ENCODE peak calls at places on chromosomes 1 and 21, in nine cellular contexts. E is A549, P is sigmoid colon, I is RWPE1, Z is thoracic aorta, W is brain microvascular endothelial cell, Y is H1, K is GM12878, M is cardiac muscle cell. L is an unnamed sample.

GRCh38 chr1:41712687-41713086 is 206.0 kb downstream of the HIVEP3 start:
- DNase-seq in E (no peak), P (no peak), I (no peak), Z (no peak), W (no peak), Y (no peak), K (no peak), M (no peak), L (peak; percentile 18)

GRCh38 chr1:175078629-175079028 is 11.0 kb downstream of the TNN start:
- DNase-seq in E (no peak), P (no peak), I (no peak), Z (no peak), W (no peak), Y (no peak), K (no peak), M (no peak), L (no peak)

GRCh38 chr1:29389533-29390041 is 153.3 kb downstream of the PTPRU start:
- DNase-seq in E (no peak), P (no peak), I (no peak), Z (no peak), W (no peak), Y (no peak), K (no peak), M (no peak), L (peak; percentile 22)

GRCh38 chr1:180633092-180634045 is 1.5 kb downstream of the XPR1 start:
- DNase-seq in E (no peak), P (no peak), I (peak; percentile 66), Z (no peak), W (no peak), Y (no peak), K (no peak), M (peak; percentile 32), L (no peak)

GRCh38 chr1:224852901-224853568 is 76.4 kb upstream of the DNAH14 start:
- DNase-seq in E (peak; percentile 35), P (no peak), I (peak; percentile 58), Z (no peak), W (peak; percentile 19), Y (no peak), K (peak; percentile 34), M (peak; percentile 55), L (peak; percentile 53)

GRCh38 chr21:37335053-37335452 is 31.5 kb upstream of the DYRK1A start:
- DNase-seq in E (no peak), P (no peak), I (no peak), Z (no peak), W (no peak), Y (no peak), K (no peak), M (no peak), L (no peak)

GRCh38 chr1:154607084-154607747 is 770 bp downstream of the ADAR start:
- DNase-seq in E (no peak), P (no peak), I (no peak), Z (no peak), W (peak; percentile 42), Y (no peak), K (no peak), M (no peak), L (no peak)

GRCh38 chr1:29237906-29238600 is 1.7 kb downstream of the PTPRU start:
- DNase-seq in E (no peak), P (peak; percentile 81), I (no peak), Z (no peak), W (peak; percentile 13), Y (no peak), K (no peak), M (peak; percentile 54), L (no peak)

GRCh38 chr1:234243872-234244271 is 129.4 kb upstream of the COA6 start:
- DNase-seq in E (no peak), P (no peak), I (no peak), Z (no peak), W (no peak), Y (no peak), K (no peak), M (no peak), L (no peak)

GRCh38 chr1:239999170-239999569 is 92.5 kb upstream of the FMN2 start:
- DNase-seq in E (no peak), P (no peak), I (no peak), Z (no peak), W (no peak), Y (no peak), K (no peak), M (no peak), L (no peak)

GRCh38 chr1:240004086-240004749 is 87.5 kb upstream of the FMN2 start:
- DNase-seq in E (peak; percentile 37), P (no peak), I (peak; percentile 16), Z (no peak), W (no peak), Y (no peak), K (no peak), M (peak; percentile 16), L (no peak)

GRCh38 chr1:240000634-240001033 is 91.0 kb upstream of the FMN2 start:
- DNase-seq in E (no peak), P (no peak), I (peak; percentile 53), Z (no peak), W (peak; percentile 57), Y (no peak), K (no peak), M (no peak), L (no peak)

GRCh38 chr1:239998312-239998649 is 93.4 kb upstream of the FMN2 start:
- DNase-seq in E (no peak), P (no peak), I (no peak), Z (no peak), W (no peak), Y (no peak), K (no peak), M (no peak), L (no peak)

GRCh38 chr1:240001177-240001740 is 90.4 kb upstream of the FMN2 start:
- DNase-seq in E (no peak), P (no peak), I (no peak), Z (no peak), W (no peak), Y (no peak), K (no peak), M (no peak), L (no peak)
- H3K27ac ChIP-seq in E (no peak overlapping the region), P (no peak overlapping the region), I (no peak overlapping the region), Z (no peak overlapping the region), W (no peak overlapping the region), Y (no peak overlapping the region), K (no peak overlapping the region), M (no peak overlapping the region), L (no peak overlapping the region)

GRCh38 chr1:227424948-227425347 is 106.7 kb upstream of the CDC42BPA start:
- DNase-seq in E (no peak), P (no peak), I (no peak), Z (no peak), W (no peak), Y (no peak), K (no peak), M (no peak), L (no peak)

GRCh38 chr1:227428803-227429202 is 110.5 kb upstream of the CDC42BPA start:
- DNase-seq in E (no peak), P (no peak), I (no peak), Z (no peak), W (peak; percentile 70), Y (no peak), K (no peak), M (no peak), L (peak; percentile 73)

GRCh38 chr1:227420147-227420546 is 101.9 kb upstream of the CDC42BPA start:
- DNase-seq in E (no peak), P (no peak), I (no peak), Z (no peak), W (no peak), Y (no peak), K (no peak), M (no peak), L (no peak)

GRCh38 chr1:227427411-227427810 is 109.1 kb upstream of the CDC42BPA start:
- DNase-seq in E (no peak), P (no peak), I (no peak), Z (no peak), W (no peak), Y (no peak), K (no peak), M (no peak), L (no peak)

DNA sequence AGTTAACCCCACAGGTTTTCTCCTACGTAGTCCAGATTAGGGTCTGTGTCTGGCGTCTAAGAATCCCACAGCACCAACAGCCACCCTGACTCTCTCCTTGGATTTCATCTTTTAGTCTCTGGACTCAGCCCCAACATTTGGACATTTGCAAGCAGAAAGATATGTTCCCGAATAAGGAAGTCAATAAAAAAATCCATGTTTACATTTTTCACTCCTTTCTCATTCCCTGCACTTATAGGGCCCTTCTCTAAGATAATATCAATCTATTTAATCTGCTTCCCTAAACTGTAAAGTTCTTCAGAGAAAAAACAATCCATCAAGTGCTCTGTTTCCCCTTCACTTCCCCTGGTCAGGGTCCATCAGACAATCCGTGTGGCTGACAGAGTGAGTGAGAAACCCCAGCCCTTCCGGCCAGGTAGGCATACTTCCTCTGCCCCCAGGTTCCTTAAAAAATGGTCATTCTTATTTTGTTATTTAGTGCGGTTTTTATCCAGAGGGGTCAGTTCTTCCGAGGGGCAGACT is 105.9 kb upstream of the CDC42BPA start:
- DNase-seq in E (no peak), P (no peak), I (no peak), Z (no peak), W (no peak), Y (no peak), K (no peak), M (no peak), L (no peak)
- H3K27ac ChIP-seq in E (peak overlapping the region; percentile 32), P (peak overlapping the region; percentile 68), I (no peak overlapping the region), Z (no peak overlapping the region), W (no peak overlapping the region), Y (no peak overlapping the region), K (no peak overlapping the region), M (no peak overlapping the region), L (no peak overlapping the region)

GRCh38 chr21:17794631-17795030 is 24.5 kb downstream of the C21orf91 start:
- DNase-seq in E (no peak), P (no peak), I (no peak), Z (no peak), W (no peak), Y (no peak), K (no peak), M (no peak), L (no peak)

GRCh38 chr21:17797967-17798366 is 21.2 kb downstream of the C21orf91 start:
- DNase-seq in E (no peak), P (no peak), I (no peak), Z (no peak), W (no peak), Y (no peak), K (no peak), M (no peak), L (no peak)

GRCh38 chr21:17795084-17796036 is 23.8 kb downstream of the C21orf91 start:
- DNase-seq in E (no peak), P (no peak), I (no peak), Z (no peak), W (no peak), Y (no peak), K (no peak), M (no peak), L (no peak)

GRCh38 chr21:17796503-17796902 is 22.7 kb downstream of the C21orf91 start:
- DNase-seq in E (no peak), P (no peak), I (no peak), Z (no peak), W (no peak), Y (no peak), K (no peak), M (no peak), L (no peak)

GRCh38 chr21:17796037-17796403 is 23.1 kb downstream of the C21orf91 start:
- DNase-seq in E (no peak), P (no peak), I (no peak), Z (no peak), W (no peak), Y (no peak), K (no peak), M (no peak), L (no peak)
- H3K27ac ChIP-seq in E (no peak overlapping the region), P (no peak overlapping the region), I (no peak overlapping the region), Z (no peak overlapping the region), W (no peak overlapping the region), Y (no peak overlapping the region), K (no peak overlapping the region), M (no peak overlapping the region), L (no peak overlapping the region)

GRCh38 chr1:53122194-53122846 is 20.1 kb downstream of the SLC1A7 start:
- DNase-seq in E (no peak), P (no peak), I (no peak), Z (no peak), W (no peak), Y (no peak), K (no peak), M (no peak), L (no peak)
- H3K27ac ChIP-seq in E (peak overlapping the region; percentile 54), P (peak overlapping the region; percentile 82), I (no peak overlapping the region), Z (peak overlapping the region; percentile 78), W (no peak overlapping the region), Y (no peak overlapping the region), K (no peak overlapping the region), M (no peak overlapping the region), L (no peak overlapping the region)

L was measured in SJSA1.